ENCODE peak calls at places on chromosomes 1 and 21, in six cellular contexts. One of them, this sample, is unnamed.
A peak's percentile ranks its signal among the peaks of the same experiment; 100 is the strongest.

GRCh38 chr1:233376711-233377110 is 49.2 kb downstream of the MAP3K21 start:
- DNase-seq in K562: no peak
- DNase-seq in OCI-LY7: no peak
- DNase-seq in left ventricle myocardium inferior: no peak
- DNase-seq in heart right ventricle: no peak
- DNase-seq in HCT116: no peak
- DNase-seq in this sample: no peak

GRCh38 chr21:25186278-25186677 is 421.0 kb downstream of the MRPL39 start:
- DNase-seq in OCI-LY7: no peak
- DNase-seq in heart right ventricle: no peak
- DNase-seq in HCT116: no peak
- DNase-seq in left ventricle myocardium inferior: no peak
- DNase-seq in K562: no peak
- DNase-seq in this sample: no peak

GRCh38 chr1:109294481-109294880 is 11.5 kb upstream of the PSRC1 start:
- DNase-seq in heart right ventricle: no peak
- DNase-seq in OCI-LY7: no peak
- DNase-seq in K562: no peak
- DNase-seq in HCT116: no peak
- DNase-seq in left ventricle myocardium inferior: no peak
- DNase-seq in this sample: no peak

GRCh38 chr1:75981188-75981897 is 49.1 kb upstream of the ASB17 start:
- DNase-seq in HCT116: no peak
- DNase-seq in left ventricle myocardium inferior: no peak
- DNase-seq in heart right ventricle: no peak
- DNase-seq in K562: no peak
- DNase-seq in OCI-LY7: no peak
- DNase-seq in this sample: no peak

GRCh38 chr1:52674497-52675384 is 23.4 kb downstream of the COA7 start:
- DNase-seq in heart right ventricle: no peak
- DNase-seq in OCI-LY7: peak; percentile 29
- DNase-seq in left ventricle myocardium inferior: no peak
- DNase-seq in K562: peak; percentile 79
- DNase-seq in HCT116: no peak
- DNase-seq in this sample: no peak

GRCh38 chr1:171935664-171936063 is 94.4 kb downstream of the DNM3 start:
- DNase-seq in left ventricle myocardium inferior: no peak
- DNase-seq in HCT116: no peak
- DNase-seq in K562: no peak
- DNase-seq in heart right ventricle: no peak
- DNase-seq in OCI-LY7: no peak
- DNase-seq in this sample: no peak

GRCh38 chr21:35467536-35467935 is 418.4 kb upstream of the RUNX1 start:
- DNase-seq in left ventricle myocardium inferior: no peak
- DNase-seq in heart right ventricle: no peak
- DNase-seq in OCI-LY7: no peak
- DNase-seq in HCT116: no peak
- DNase-seq in K562: no peak
- DNase-seq in this sample: no peak

GRCh38 chr1:205199090-205199930 is 12.2 kb downstream of the DSTYK start:
- DNase-seq in OCI-LY7: no peak
- DNase-seq in left ventricle myocardium inferior: no peak
- DNase-seq in K562: peak; percentile 46
- DNase-seq in heart right ventricle: no peak
- DNase-seq in HCT116: no peak
- DNase-seq in this sample: no peak

GRCh38 chr1:203185061-203185461 is 1.4 kb downstream of the CHI3L1 start:
- DNase-seq in OCI-LY7: no peak
- DNase-seq in heart right ventricle: no peak
- DNase-seq in K562: no peak
- DNase-seq in left ventricle myocardium inferior: no peak
- DNase-seq in HCT116: no peak
- DNase-seq in this sample: no peak

GRCh38 chr1:228162286-228163003 is 3.2 kb upstream of the IBA57 start:
- DNase-seq in K562: no peak
- DNase-seq in heart right ventricle: peak; percentile 55
- DNase-seq in OCI-LY7: no peak
- DNase-seq in HCT116: no peak
- DNase-seq in left ventricle myocardium inferior: peak; percentile 56
- DNase-seq in this sample: peak; percentile 67

GRCh38 chr1:7594714-7595295 is 176.3 kb upstream of the VAMP3 start:
- DNase-seq in HCT116: no peak
- DNase-seq in heart right ventricle: no peak
- DNase-seq in K562: no peak
- DNase-seq in OCI-LY7: no peak
- DNase-seq in left ventricle myocardium inferior: no peak
- DNase-seq in this sample: peak; percentile 8

GRCh38 chr1:232634086-232634485 is 4.2 kb upstream of the SIPA1L2 start:
- DNase-seq in left ventricle myocardium inferior: peak; percentile 19
- DNase-seq in OCI-LY7: peak; percentile 64
- DNase-seq in heart right ventricle: no peak
- DNase-seq in K562: no peak
- DNase-seq in HCT116: no peak
- DNase-seq in this sample: peak; percentile 87

GRCh38 chr1:52569333-52570265 is 16.7 kb upstream of the TUT4 start:
- DNase-seq in K562: no peak
- DNase-seq in heart right ventricle: no peak
- DNase-seq in left ventricle myocardium inferior: no peak
- DNase-seq in OCI-LY7: no peak
- DNase-seq in HCT116: no peak
- DNase-seq in this sample: no peak

GRCh38 chr1:58975888-58976287 is 192.0 kb upstream of the JUN start:
- DNase-seq in heart right ventricle: no peak
- DNase-seq in K562: peak; percentile 22
- DNase-seq in left ventricle myocardium inferior: no peak
- DNase-seq in OCI-LY7: no peak
- DNase-seq in HCT116: no peak
- DNase-seq in this sample: no peak

GRCh38 chr1:2074944-2075740 is 24.9 kb downstream of the PRKCZ start:
- DNase-seq in K562: no peak
- DNase-seq in heart right ventricle: peak; percentile 6
- DNase-seq in left ventricle myocardium inferior: no peak
- DNase-seq in OCI-LY7: no peak
- DNase-seq in HCT116: no peak
- DNase-seq in this sample: peak; percentile 62

GRCh38 chr1:26318338-26319064 is 743 bp downstream of the CD52 start:
- DNase-seq in K562: no peak
- DNase-seq in left ventricle myocardium inferior: peak; percentile 29
- DNase-seq in OCI-LY7: peak; percentile 50
- DNase-seq in heart right ventricle: no peak
- DNase-seq in HCT116: no peak
- DNase-seq in this sample: peak; percentile 77

GRCh38 chr1:10866314-10867091 is 70.1 kb upstream of the CASZ1 start:
- DNase-seq in K562: peak; percentile 38
- DNase-seq in left ventricle myocardium inferior: no peak
- DNase-seq in OCI-LY7: peak; percentile 3
- DNase-seq in heart right ventricle: no peak
- DNase-seq in HCT116: no peak
- DNase-seq in this sample: no peak

GRCh38 chr1:110565565-110565964 is 40.6 kb downstream of the KCNA2 start:
- DNase-seq in K562: no peak
- DNase-seq in OCI-LY7: no peak
- DNase-seq in left ventricle myocardium inferior: no peak
- DNase-seq in HCT116: no peak
- DNase-seq in heart right ventricle: no peak
- DNase-seq in this sample: no peak

GRCh38 chr1:81848880-81849500 is 48.3 kb downstream of the ADGRL2 start:
- DNase-seq in left ventricle myocardium inferior: no peak
- DNase-seq in HCT116: no peak
- DNase-seq in K562: no peak
- DNase-seq in OCI-LY7: no peak
- DNase-seq in heart right ventricle: no peak
- DNase-seq in this sample: no peak

GRCh38 chr1:18109756-18110597 is 2.4 kb downstream of the IGSF21 start:
- DNase-seq in heart right ventricle: peak; percentile 50
- DNase-seq in left ventricle myocardium inferior: peak; percentile 39
- DNase-seq in HCT116: no peak
- DNase-seq in K562: no peak
- DNase-seq in OCI-LY7: no peak
- DNase-seq in this sample: no peak

GRCh38 chr1:79262745-79263258 is 256.3 kb upstream of the ADGRL4 start:
- DNase-seq in OCI-LY7: no peak
- DNase-seq in heart right ventricle: no peak
- DNase-seq in left ventricle myocardium inferior: no peak
- DNase-seq in K562: no peak
- DNase-seq in HCT116: no peak
- DNase-seq in this sample: no peak

DNA sequence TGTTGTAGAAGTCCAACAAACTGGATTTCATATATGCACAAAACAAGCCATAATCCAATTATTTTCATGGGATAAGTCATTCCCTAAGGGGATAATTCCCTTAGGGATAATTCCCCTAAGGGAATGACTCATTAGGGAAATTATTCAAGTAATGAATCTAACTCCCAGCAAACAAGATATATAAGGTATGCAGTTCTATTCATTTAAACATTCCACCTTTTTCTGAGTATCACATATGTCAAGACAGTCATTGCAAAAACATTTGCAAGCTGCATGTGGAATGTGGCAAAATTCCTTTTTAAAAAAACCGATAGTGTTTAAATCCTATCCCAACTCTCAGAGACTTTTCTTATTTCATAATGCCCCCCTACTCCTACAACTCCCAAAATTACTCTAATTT is 131.2 kb downstream of the AKT3 start:
- DNase-seq in HCT116: no peak
- DNase-seq in K562: no peak
- DNase-seq in left ventricle myocardium inferior: no peak
- DNase-seq in OCI-LY7: no peak
- DNase-seq in heart right ventricle: no peak
- DNase-seq in this sample: no peak
- H3K4me1 ChIP-seq in HCT116: no peaks in the 10 kb centered on the region
- H3K4me1 ChIP-seq in K562: no peaks in the 10 kb centered on the region
- H3K4me1 ChIP-seq in left ventricle myocardium inferior: peaks cover 33% of the 10 kb centered on the region
- H3K4me1 ChIP-seq in OCI-LY7: no peaks in the 10 kb centered on the region
- H3K4me1 ChIP-seq in heart right ventricle: peaks cover 2% of the 10 kb centered on the region
- H3K4me1 ChIP-seq in this sample: no peaks in the 10 kb centered on the region

GRCh38 chr1:54791880-54792522 is 9.1 kb downstream of the TTC22 start:
- DNase-seq in left ventricle myocardium inferior: no peak
- DNase-seq in heart right ventricle: no peak
- DNase-seq in K562: peak; percentile 82
- DNase-seq in HCT116: peak; percentile 51
- DNase-seq in OCI-LY7: peak; percentile 55
- DNase-seq in this sample: no peak
- TF ChIP-seq CTCF in left ventricle myocardium inferior: peak; percentile 39
- TF ChIP-seq CTCF in heart right ventricle: peak; percentile 25
- TF ChIP-seq CTCF in K562: peak; percentile 80
- TF ChIP-seq CTCF in HCT116: peak; percentile 71
- TF ChIP-seq CTCF in OCI-LY7: peak; percentile 91
- TF ChIP-seq CTCF in this sample: peak; percentile 58

DNA sequence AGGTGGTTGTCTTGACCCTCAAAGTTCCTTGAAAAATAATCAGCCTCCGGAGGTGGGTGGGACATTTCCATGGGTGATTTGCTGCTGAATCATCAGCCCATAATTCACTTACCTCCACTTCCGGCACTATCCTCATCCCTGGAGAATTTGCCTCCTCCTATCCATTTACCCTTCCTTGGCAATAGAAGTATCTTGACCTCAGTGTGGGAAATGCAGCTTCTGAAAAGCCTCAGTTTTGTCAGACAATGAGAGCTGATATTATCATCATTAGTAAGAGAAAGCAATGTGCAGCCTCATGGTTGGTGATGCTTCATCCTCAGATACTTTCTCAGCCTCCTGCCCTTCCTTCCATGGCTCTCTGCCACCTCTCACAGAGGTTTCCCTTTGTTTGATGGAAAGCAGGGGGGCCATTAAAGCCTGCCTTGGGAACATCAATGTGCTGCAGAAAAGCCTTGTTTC is 33.3 kb upstream of the RGS4 start:
- DNase-seq in heart right ventricle: no peak
- DNase-seq in HCT116: peak; percentile 60
- DNase-seq in left ventricle myocardium inferior: no peak
- DNase-seq in OCI-LY7: no peak
- DNase-seq in K562: no peak
- DNase-seq in this sample: no peak
- H3K27ac ChIP-seq in heart right ventricle: no peak overlapping the region
- H3K27ac ChIP-seq in HCT116: peak overlapping the region; percentile 48
- H3K27ac ChIP-seq in left ventricle myocardium inferior: no peak overlapping the region
- H3K27ac ChIP-seq in OCI-LY7: no peak overlapping the region
- H3K27ac ChIP-seq in K562: no peak overlapping the region
- H3K27ac ChIP-seq in this sample: no peak overlapping the region

GRCh38 chr1:91805343-91805801 is 80.6 kb downstream of the TGFBR3 start:
- DNase-seq in K562: no peak
- DNase-seq in left ventricle myocardium inferior: no peak
- DNase-seq in OCI-LY7: no peak
- DNase-seq in heart right ventricle: no peak
- DNase-seq in HCT116: no peak
- DNase-seq in this sample: no peak
- H3K4me1 ChIP-seq in K562: peaks cover 25% of the 10 kb centered on the region
- H3K4me1 ChIP-seq in left ventricle myocardium inferior: peaks cover 69% of the 10 kb centered on the region
- H3K4me1 ChIP-seq in OCI-LY7: peaks cover 10% of the 10 kb centered on the region
- H3K4me1 ChIP-seq in heart right ventricle: peaks cover 30% of the 10 kb centered on the region
- H3K4me1 ChIP-seq in HCT116: peaks cover 36% of the 10 kb centered on the region
- H3K4me1 ChIP-seq in this sample: peaks cover 13% of the 10 kb centered on the region

GRCh38 chr1:201142011-201142853 is 12.0 kb downstream of the TMEM9 start:
- DNase-seq in K562: no peak
- DNase-seq in heart right ventricle: peak; percentile 65
- DNase-seq in OCI-LY7: no peak
- DNase-seq in HCT116: no peak
- DNase-seq in left ventricle myocardium inferior: peak; percentile 64
- DNase-seq in this sample: no peak
- TF ChIP-seq CTCF in K562: no peak
- TF ChIP-seq CTCF in heart right ventricle: no peak
- TF ChIP-seq CTCF in OCI-LY7: no peak
- TF ChIP-seq CTCF in HCT116: no peak
- TF ChIP-seq CTCF in left ventricle myocardium inferior: no peak
- TF ChIP-seq CTCF in this sample: no peak

DNA sequence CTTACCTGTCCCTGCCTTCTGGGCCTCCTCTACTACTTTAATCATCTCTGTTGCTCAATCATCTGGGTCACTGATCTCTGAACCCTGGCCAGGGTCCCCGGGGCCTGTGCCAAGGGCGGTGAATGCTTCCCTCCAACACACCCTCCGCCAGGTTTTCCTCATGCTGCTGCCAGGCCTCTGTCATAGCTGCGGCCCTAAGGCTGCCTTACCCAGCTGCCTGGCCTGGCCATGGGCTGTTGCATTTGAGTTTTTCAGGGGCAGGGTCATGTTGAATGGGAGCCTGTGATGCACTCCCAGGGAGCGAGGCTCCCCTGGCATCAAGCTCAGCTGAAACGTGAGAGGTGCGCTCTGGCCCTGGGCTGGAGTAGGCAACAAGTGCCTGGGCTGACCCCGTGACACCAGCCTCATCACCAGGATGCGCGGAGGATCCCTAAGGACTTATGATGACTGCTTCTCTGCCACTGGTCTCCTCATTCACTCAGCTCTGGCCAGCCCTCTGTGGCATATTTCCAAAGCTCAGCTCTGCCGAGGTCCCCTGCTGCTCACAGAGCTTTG is 7.6 kb downstream of the EDN2 start:
- DNase-seq in HCT116: no peak
- DNase-seq in K562: no peak
- DNase-seq in OCI-LY7: no peak
- DNase-seq in heart right ventricle: peak; percentile 61
- DNase-seq in left ventricle myocardium inferior: no peak
- DNase-seq in this sample: no peak
- H3K27ac ChIP-seq in HCT116: no peak overlapping the region
- H3K27ac ChIP-seq in K562: no peak overlapping the region
- H3K27ac ChIP-seq in OCI-LY7: no peak overlapping the region
- H3K27ac ChIP-seq in heart right ventricle: no peak overlapping the region
- H3K27ac ChIP-seq in left ventricle myocardium inferior: peak overlapping the region; percentile 84
- H3K27ac ChIP-seq in this sample: no peak overlapping the region

GRCh38 chr21:42079008-42079938 is 8.2 kb downstream of the UMODL1 start:
- DNase-seq in K562: no peak
- DNase-seq in heart right ventricle: no peak
- DNase-seq in HCT116: no peak
- DNase-seq in left ventricle myocardium inferior: no peak
- DNase-seq in OCI-LY7: no peak
- DNase-seq in this sample: no peak
- H3K4me1 ChIP-seq in K562: peaks cover 4% of the 10 kb centered on the region
- H3K4me1 ChIP-seq in heart right ventricle: no peaks in the 10 kb centered on the region
- H3K4me1 ChIP-seq in HCT116: no peaks in the 10 kb centered on the region
- H3K4me1 ChIP-seq in left ventricle myocardium inferior: no peaks in the 10 kb centered on the region
- H3K4me1 ChIP-seq in OCI-LY7: peaks cover 43% of the 10 kb centered on the region
- H3K4me1 ChIP-seq in this sample: no peaks in the 10 kb centered on the region

This sample was measured in left lung.